ENCODE peak calls at places on chromosomes 13 and 19, in six cellular contexts. Q is CD8-positive, alpha-beta T cell; F is lower leg skin; J is pancreas; R is sigmoid colon; E is fibroblast of mammary gland. L is an unnamed sample.

GRCh38 chr19:14127929-14128509 is 8.4 kb downstream of the ASF1B start:
- DNase-seq in F (no peak), Q (no peak), R (no peak), J (no peak), E (no peak), L (peak)

GRCh38 chr13:37788346-37788745 is 81.2 kb downstream of the TRPC4 start:
- DNase-seq in J (no peak), F (no peak), E (no peak), R (no peak), Q (no peak), L (no peak)

GRCh38 chr19:1213391-1214286 is 8.1 kb downstream of the STK11 start:
- DNase-seq in J (peak), F (peak), E (peak), Q (no peak), R (peak), L (no peak)

GRCh38 chr13:92896842-92897241 is 329.8 kb upstream of the GPC6 start:
- DNase-seq in R (no peak), E (peak), Q (no peak), F (no peak), J (no peak), L (no peak)

GRCh38 chr19:13830761-13831481 is 35.7 kb downstream of the ZSWIM4 start:
- DNase-seq in Q (no peak), R (no peak), F (no peak), J (peak), E (no peak), L (no peak)

GRCh38 chr19:45467115-45467455 is 711 bp upstream of the FOSB start:
- DNase-seq in R (no peak), Q (no peak), F (no peak), J (no peak), E (no peak), L (no peak)

GRCh38 chr13:42633495-42633894 is 59.5 kb downstream of the TNFSF11 start:
- DNase-seq in J (no peak), Q (no peak), E (peak), F (no peak), R (no peak), L (no peak)

GRCh38 chr19:32018014-32018413 is 327.4 kb upstream of the ZNF507 start:
- DNase-seq in Q (no peak), J (no peak), F (no peak), R (peak), E (peak), L (no peak)

GRCh38 chr13:94656766-94657165 is 55.1 kb downstream of the GPR180 start:
- DNase-seq in F (no peak), E (peak), J (no peak), R (no peak), Q (no peak), L (no peak)

GRCh38 chr19:57802269-57802668 is 12.4 kb downstream of the ZNF552 start:
- DNase-seq in F (no peak), Q (no peak), E (no peak), J (no peak), R (no peak), L (no peak)

GRCh38 chr13:30009411-30009810 is 159.0 kb upstream of the UBL3 start:
- DNase-seq in R (no peak), Q (no peak), J (no peak), E (no peak), F (no peak), L (no peak)

GRCh38 chr19:34172661-34173144 is 399 bp downstream of the LSM14A start:
- DNase-seq in R (no peak), F (no peak), E (no peak), J (no peak), Q (peak), L (no peak)

GRCh38 chr19:39506944-39507714 is 7.8 kb upstream of the SELENOV start:
- DNase-seq in Q (peak), R (no peak), F (no peak), J (no peak), E (peak), L (peak)

GRCh38 chr13:86741762-86742285 is 929.3 kb upstream of the SLITRK5 start:
- DNase-seq in E (no peak), J (no peak), R (no peak), F (no peak), Q (no peak), L (no peak)

GRCh38 chr13:95256086-95256485 is 45.2 kb downstream of the ABCC4 start:
- DNase-seq in F (no peak), R (no peak), Q (no peak), J (no peak), E (peak), L (no peak)

GRCh38 chr19:6664916-6665315 is 5.0 kb downstream of the TNFSF14 start:
- DNase-seq in E (no peak), J (no peak), F (no peak), R (no peak), Q (no peak), L (no peak)

GRCh38 chr13:28147489-28147888 is 9.1 kb downstream of the PAN3 start:
- DNase-seq in J (no peak), F (no peak), R (no peak), Q (no peak), E (peak), L (no peak)

GRCh38 chr19:681029-681626 is 4.9 kb downstream of the FSTL3 start:
- DNase-seq in Q (no peak), R (peak), E (no peak), F (no peak), J (peak), L (peak)

GRCh38 chr13:114061047-114061446 is 71.4 kb downstream of the RASA3 start:
- DNase-seq in J (no peak), Q (no peak), R (no peak), E (no peak), F (no peak), L (no peak)

GRCh38 chr13:95288899-95289500 is 12.3 kb downstream of the ABCC4 start:
- DNase-seq in R (no peak), E (no peak), J (no peak), F (no peak), Q (no peak), L (no peak)

GRCh38 chr13:30725331-30726085 is 9.8 kb upstream of the ALOX5AP start:
- DNase-seq in E (peak), F (no peak), J (no peak), Q (no peak), R (no peak), L (no peak)

GRCh38 chr19:31340059-31341025 is 8.9 kb downstream of the TSHZ3 start:
- DNase-seq in Q (no peak), R (no peak), F (no peak), J (no peak), E (peak), L (no peak)

GRCh38 chr19:46355991-46356669 is 9.2 kb downstream of the PPP5C start:
- DNase-seq in Q (no peak), R (peak), F (no peak), E (no peak), J (no peak), L (no peak)

GRCh38 chr13:112253631-112254030 is 122.5 kb upstream of the SPACA7 start:
- DNase-seq in E (no peak), J (no peak), F (no peak), R (no peak), Q (no peak), L (no peak)

GRCh38 chr13:93144031-93144430 is 82.6 kb upstream of the GPC6 start:
- DNase-seq in J (no peak), Q (no peak), E (no peak), R (no peak), F (no peak), L (no peak)

GRCh38 chr13:50073340-50073739 is 58.1 kb downstream of the KCNRG start:
- DNase-seq in Q (no peak), R (no peak), E (no peak), F (no peak), J (no peak), L (no peak)

GRCh38 chr13:44732503-44733098 is 156.5 kb upstream of the TSC22D1 start:
- DNase-seq in F (no peak), R (no peak), J (no peak), Q (no peak), E (no peak), L (no peak)

GRCh38 chr19:58196911-58197616 is 14.2 kb downstream of the ZNF274 start:
- DNase-seq in E (peak), J (no peak), Q (no peak), R (no peak), F (no peak), L (no peak)

GRCh38 chr19:1457031-1457739 is 7.3 kb downstream of the APC2 start:
- DNase-seq in F (no peak), Q (no peak), R (no peak), J (no peak), E (no peak), L (no peak)

GRCh38 chr19:7831452-7831851 is 1.4 kb downstream of the EVI5L start:
- DNase-seq in Q (no peak), E (peak), R (no peak), F (no peak), J (no peak), L (no peak)

GRCh38 chr19:18975864-18976263 is 34.8 kb upstream of the HOMER3 start:
- DNase-seq in R (no peak), J (no peak), Q (no peak), E (no peak), F (no peak), L (no peak)

GRCh38 chr13:38166121-38166520 is 183.5 kb upstream of the UFM1 start:
- DNase-seq in J (no peak), F (no peak), Q (no peak), E (peak), R (no peak), L (no peak)

GRCh38 chr13:95552539-95553270 is at the start of gene CLDN10:
- DNase-seq in Q (no peak), E (no peak), J (peak), R (no peak), F (no peak), L (no peak)

GRCh38 chr13:93226065-93226622 is 463 bp upstream of the GPC6 start:
- DNase-seq in E (no peak), Q (no peak), R (no peak), J (no peak), F (no peak), L (no peak)

DNA sequence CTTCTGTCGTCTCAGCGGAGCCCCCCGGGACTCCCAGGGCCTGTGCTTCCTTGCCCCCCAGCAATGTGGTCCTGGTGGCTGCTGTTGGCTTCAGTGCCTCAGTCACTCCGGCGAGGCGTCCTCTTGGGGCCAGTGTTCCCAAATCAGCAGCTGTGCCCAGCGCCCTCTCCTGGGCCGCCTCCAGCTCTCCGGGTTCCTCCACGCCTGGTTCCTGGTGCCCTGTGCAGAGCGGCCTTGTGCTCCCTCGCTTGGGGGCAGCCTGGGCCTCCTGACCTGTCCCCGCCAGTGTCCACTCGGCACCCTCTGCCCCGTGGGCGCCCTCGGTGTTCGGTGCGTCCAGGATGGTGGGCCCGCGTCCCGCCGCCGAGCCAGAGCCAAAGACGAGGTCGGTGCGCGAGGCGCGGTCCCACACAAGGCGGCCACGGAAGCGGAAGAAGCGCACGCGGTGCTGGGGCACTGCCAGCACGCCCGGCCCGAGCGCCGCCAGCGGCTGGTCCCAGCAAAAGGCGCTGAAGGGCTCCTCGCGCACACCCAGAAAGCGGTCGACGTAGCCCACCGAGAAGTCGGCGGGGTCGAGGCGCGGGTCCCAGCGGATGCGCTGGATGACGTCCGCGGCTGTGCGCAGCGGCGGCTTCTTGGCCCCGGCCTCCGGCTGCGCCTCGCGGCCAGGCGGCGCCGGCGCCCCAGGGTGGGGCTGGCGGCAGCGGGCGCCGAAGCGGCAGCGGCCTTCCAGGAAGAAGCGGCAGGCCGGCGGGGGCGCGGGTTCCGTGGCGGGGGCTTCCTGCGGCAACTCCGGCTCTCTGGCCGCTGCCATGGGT is 656 bp downstream of the LENG9 start:
- DNase-seq in R (peak), E (peak), F (peak), Q (peak), J (peak), L (no peak)
- TF ChIP-seq CTCF in R (no peak), E (no peak), F (no peak), Q (no peak), J (no peak), L (peak)

DNA sequence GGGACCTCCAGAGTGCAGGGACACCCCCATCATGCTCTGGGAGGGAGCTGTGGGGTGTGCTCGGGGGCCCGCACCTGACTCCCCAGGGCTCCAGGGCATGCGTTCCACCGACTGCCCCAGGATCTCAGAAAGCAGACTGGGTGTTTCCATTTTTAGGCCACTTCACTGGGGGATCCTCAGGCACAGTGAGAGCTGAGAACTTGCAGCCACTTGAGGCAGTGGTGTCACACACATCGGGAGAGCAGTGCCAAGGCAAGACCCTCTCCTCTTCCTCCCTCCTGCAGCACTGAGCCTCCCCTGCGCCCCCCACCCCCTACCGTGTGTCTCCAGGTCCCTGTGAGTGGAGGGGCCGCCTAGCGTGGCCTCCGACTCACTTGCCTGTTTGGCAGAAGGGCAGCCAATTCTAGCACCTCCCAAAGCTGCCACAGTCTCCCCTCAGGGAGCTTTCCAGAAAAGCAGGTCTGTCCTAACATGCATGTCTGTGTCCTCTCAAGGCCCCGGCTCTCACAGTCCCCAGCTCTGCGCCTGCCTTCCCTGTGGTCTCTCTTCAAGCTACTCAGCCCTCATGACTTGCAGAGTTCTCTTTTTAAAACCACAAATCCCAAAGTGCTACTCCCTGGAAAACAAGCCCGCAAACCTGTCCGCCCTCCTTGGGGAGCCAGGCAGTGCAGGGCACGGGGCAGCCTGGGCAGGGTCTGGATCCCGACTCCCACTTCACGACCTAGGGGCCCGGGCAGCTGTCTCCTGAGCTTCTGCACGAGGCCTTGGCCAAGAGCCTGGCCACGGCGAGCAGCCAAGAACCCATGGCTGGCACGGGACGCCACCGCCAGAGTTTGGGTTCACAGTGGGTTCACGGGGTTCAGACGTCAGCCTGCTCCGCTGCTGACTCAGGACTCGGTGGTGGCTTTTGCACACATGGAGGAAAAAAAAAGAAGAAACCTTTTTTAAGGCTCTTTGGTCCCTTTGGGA is 94.1 kb downstream of the STK24 start:
- DNase-seq in E (peak), F (peak), R (peak), Q (no peak), J (peak), L (no peak)
- H3K4me3 ChIP-seq in E (no peak), F (no peak), R (no peak), Q (no peak), J (peak), L (no peak)

GRCh38 chr19:51131780-51132680 is 7.3 kb downstream of the SIGLEC9 start:
- DNase-seq in E (peak), Q (no peak), J (no peak), R (peak), F (no peak), L (no peak)
- TF ChIP-seq CTCF in E (peak), Q (no peak), J (no peak), R (no peak), F (no peak), L (no peak)

GRCh38 chr13:110339975-110340550 is 33.0 kb downstream of the COL4A2 start:
- DNase-seq in J (no peak), E (no peak), R (no peak), F (no peak), Q (no peak), L (no peak)

GRCh38 chr13:110341445-110342247 is 34.6 kb downstream of the COL4A2 start:
- DNase-seq in J (no peak), Q (no peak), R (no peak), F (no peak), E (no peak), L (no peak)

GRCh38 chr13:110339263-110339662 is 32.2 kb downstream of the COL4A2 start:
- DNase-seq in Q (no peak), R (no peak), E (no peak), J (no peak), F (no peak), L (no peak)

GRCh38 chr13:110342474-110342873 is 35.4 kb downstream of the COL4A2 start:
- DNase-seq in F (no peak), R (no peak), Q (no peak), J (no peak), E (no peak), L (no peak)

GRCh38 chr13:110340812-110341444 is 33.8 kb downstream of the COL4A2 start:
- DNase-seq in F (peak), J (no peak), E (peak), R (peak), Q (peak), L (no peak)
- H3K4me3 ChIP-seq in F (no peak), J (no peak), E (no peak), R (peak), Q (peak), L (no peak)

DNA sequence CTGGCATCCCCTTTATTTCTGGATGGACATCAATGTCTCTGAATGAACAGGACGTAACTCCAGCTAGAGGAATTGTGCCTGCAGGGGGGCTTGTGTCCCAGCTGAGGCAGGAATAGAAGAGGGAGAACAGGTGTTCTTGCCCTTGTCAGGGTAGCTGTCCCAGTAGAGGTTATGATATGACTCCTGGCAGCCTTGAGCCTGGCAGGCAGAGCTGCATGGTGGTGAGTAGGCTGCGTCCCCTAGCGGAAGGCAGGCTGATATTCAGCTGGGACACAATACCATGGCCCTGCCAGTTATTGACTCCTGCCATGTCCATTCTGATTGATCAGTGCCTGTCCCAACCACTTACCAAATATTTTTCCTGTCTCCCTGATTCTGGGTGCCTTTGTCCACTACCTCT is 197.2 kb downstream of the RAP2A start:
- DNase-seq in F (no peak), E (no peak), Q (no peak), R (no peak), J (no peak), L (no peak)
- TF ChIP-seq CTCF in F (no peak), E (peak), Q (no peak), R (no peak), J (no peak), L (peak)

GRCh38 chr19:53037101-53038097 is 7.1 kb upstream of the ERVV-2 start:
- DNase-seq in Q (no peak), E (peak), F (no peak), J (peak), R (no peak), L (no peak)
- H3K4me3 ChIP-seq in Q (no peak), E (peak), F (no peak), J (peak), R (peak), L (no peak)

GRCh38 chr13:99577934-99578917 is 77.0 kb downstream of the TM9SF2 start:
- DNase-seq in Q (no peak), J (no peak), R (no peak), E (peak), F (no peak), L (no peak)
- TF ChIP-seq CTCF in Q (no peak), J (no peak), R (no peak), E (peak), F (no peak), L (peak)

GRCh38 chr19:9323919-9324583 is at the start of gene ZNF559:
- DNase-seq in R (peak), Q (peak), E (peak), J (peak), F (peak), L (peak)

GRCh38 chr19:9324584-9324962 is 594 bp downstream of the ZNF559 start:
- DNase-seq in Q (no peak), F (no peak), R (no peak), E (no peak), J (no peak), L (no peak)

GRCh38 chr19:9329999-9330398 is 6.0 kb downstream of the ZNF559 start:
- DNase-seq in E (no peak), R (no peak), F (no peak), J (no peak), Q (no peak), L (no peak)
- H3K4me3 ChIP-seq in E (no peak), R (no peak), F (no peak), J (no peak), Q (no peak), L (no peak)